ENCODE peak calls at places on chromosome 7, in four cellular contexts. N, R, V and E are unnamed samples.

GRCh38 chr7:50266893-50267386 is 37.6 kb upstream of the IKZF1 start:
- DNase-seq in V (peak; percentile 69), N (no peak), R (peak; percentile 89), E (peak; percentile 98)

GRCh38 chr7:105429746-105430612 is 41.3 kb upstream of the SRPK2 start:
- DNase-seq in N (peak; percentile 57), R (peak; percentile 49), V (peak; percentile 3), E (peak; percentile 72)

GRCh38 chr7:33904680-33905388 is 505 bp upstream of the BMPER start:
- DNase-seq in N (peak; percentile 74), R (no peak), V (no peak), E (no peak)

GRCh38 chr7:11185179-11185578 is 211.5 kb downstream of the PHF14 start:
- DNase-seq in N (peak; percentile 20), R (no peak), V (no peak), E (no peak)

GRCh38 chr7:73742753-73743641 is 4.4 kb upstream of the ABHD11 start:
- DNase-seq in V (no peak), R (no peak), N (no peak), E (no peak)

GRCh38 chr7:101691822-101692384 is 62.8 kb upstream of the MYL10 start:
- DNase-seq in V (no peak), R (no peak), N (no peak), E (no peak)

GRCh38 chr7:130971297-130971696 is 237.3 kb upstream of the KLF14 start:
- DNase-seq in V (no peak), N (no peak), R (peak; percentile 80), E (no peak)

GRCh38 chr7:6600093-6600492 is 10.3 kb downstream of the INTS15 start:
- DNase-seq in N (no peak), V (no peak), R (no peak), E (no peak)

GRCh38 chr7:82204694-82205093 is 238.9 kb downstream of the CACNA2D1 start:
- DNase-seq in V (no peak), R (no peak), N (peak; percentile 72), E (no peak)

GRCh38 chr7:106848851-106849442 is 16.1 kb upstream of the PIK3CG start:
- DNase-seq in V (no peak), N (peak; percentile 48), R (no peak), E (no peak)

GRCh38 chr7:39595102-39595620 is 28.2 kb upstream of the RALA start:
- DNase-seq in V (no peak), R (no peak), N (peak; percentile 72), E (no peak)

GRCh38 chr7:13872751-13873150 is 116.7 kb downstream of the ETV1 start:
- DNase-seq in R (no peak), N (no peak), V (no peak), E (no peak)

DNA sequence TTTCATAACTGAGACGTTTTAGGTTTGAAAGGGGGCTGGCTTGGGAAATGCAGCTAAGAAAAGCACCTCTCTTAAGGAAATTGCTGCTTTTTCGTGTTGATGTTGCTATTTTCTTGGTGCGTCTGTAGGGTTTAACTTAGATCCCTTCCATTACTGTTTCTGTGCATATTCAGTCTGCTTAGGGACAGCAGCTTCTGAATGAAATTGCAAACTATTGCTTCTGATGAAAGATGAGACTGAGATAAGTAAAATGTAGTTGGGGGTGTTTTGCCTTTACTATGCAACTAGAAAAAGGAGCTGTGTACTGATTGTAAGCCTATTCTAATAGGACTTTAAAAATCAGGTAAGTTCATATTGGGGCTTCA is 769 bp downstream of the HDAC9 start:
- DNase-seq in R (no peak), V (no peak), N (no peak), E (no peak)
- H3K4me3 ChIP-seq in R (no peak overlapping the region), V (no peak overlapping the region), N (peak overlapping the region; percentile 75), E (no peak overlapping the region)

DNA sequence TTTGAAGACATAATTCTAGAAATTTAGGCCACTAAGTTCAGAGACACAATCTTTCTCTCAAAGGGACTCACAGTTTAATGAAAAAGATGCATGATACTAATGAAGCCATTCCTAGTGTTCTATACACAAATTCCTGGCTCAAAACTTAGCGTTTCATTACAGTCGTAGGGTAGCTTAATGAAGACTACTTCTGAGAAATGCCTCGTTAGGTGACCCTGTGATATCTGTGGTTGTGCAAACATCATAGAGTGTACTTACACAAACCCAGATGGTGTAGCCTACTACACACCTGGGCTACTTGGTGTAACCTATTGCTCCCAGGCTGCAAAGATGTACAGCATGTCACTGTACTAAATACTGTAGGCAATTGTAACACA is 488 bp upstream of the CHCHD3 start:
- DNase-seq in N (no peak), V (no peak), R (no peak), E (no peak)
- H3K4me3 ChIP-seq in N (no peak overlapping the region), V (peak overlapping the region; percentile 89), R (no peak overlapping the region), E (peak overlapping the region; percentile 94)

DNA sequence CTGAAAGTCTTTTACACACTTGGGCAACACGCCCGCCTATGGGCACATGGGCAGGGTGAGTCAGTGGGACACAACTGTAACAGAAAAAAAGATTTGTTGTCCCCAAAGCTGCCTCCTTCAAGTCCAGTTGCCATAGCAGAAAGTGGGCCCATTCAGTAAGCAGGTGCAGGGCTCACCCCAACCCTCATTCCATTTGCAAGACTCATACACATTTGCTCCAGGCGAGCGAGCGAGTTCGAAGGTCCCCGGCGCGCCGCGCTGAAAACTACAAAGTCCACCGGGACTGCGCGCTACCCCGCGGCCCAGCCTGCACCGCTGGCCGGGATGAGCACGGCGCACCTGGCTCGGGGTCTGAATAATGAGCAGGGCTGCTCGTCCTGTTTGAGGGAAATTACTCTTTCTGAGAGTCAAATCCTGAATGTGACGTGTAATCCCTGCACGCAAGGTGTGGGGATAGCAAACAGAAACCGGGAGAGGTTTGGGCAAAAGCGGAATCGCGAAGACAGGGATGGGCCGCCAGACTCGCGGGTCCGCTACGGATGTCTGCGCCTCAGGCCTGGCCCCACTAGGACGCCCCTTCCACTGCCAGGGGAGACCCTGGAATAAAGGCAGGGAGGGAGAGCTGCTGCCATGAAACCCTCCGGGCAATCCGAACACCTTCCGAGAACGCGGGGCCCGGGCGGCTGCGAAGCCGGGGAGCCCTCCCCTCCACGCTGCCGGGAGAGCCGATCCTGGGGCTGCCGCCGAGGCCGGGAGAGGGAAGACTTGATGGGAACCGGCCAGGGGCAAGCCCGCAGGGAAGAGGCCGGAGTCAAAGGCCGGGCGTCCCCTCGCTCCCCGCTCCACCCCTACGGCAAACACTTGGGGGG is 982 bp downstream of the COBL start:
- DNase-seq in R (no peak), N (no peak), V (no peak), E (no peak)
- H3K4me3 ChIP-seq in R (no peak overlapping the region), N (peak overlapping the region; percentile 65), V (no peak overlapping the region), E (no peak overlapping the region)

GRCh38 chr7:2926120-2926897 is 82.2 kb upstream of the GNA12 start:
- DNase-seq in V (no peak), N (no peak), R (no peak), E (no peak)
- H3K4me3 ChIP-seq in V (no peak overlapping the region), N (no peak overlapping the region), R (no peak overlapping the region), E (no peak overlapping the region)

DNA sequence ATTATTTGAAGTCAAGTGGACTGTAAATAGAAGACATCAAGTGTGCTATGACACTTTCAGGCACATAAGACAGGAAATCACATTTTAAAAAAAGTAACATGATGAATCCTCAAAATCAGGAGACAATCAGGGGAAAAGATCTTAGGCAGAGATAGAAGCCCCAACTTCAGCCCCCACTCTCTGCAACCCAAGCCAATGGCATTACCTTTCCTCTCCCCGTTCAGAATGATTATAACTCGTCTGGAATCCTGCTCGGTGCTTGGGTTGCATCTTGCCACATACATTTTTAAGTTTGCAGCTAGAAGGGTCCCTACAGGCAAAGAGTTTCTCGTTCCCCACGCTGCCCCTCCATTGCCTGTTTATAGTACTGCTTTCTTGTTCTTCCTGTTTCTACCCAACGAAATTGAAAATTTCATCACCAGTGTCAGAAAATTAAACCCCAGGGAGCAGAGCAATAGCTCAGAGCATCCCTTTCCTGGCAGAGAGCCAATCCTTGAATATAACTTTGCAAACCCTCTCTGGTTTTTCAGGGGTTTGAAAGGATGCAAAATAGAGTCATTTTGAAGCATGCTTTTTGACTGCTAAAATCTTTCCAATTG is 260.5 kb upstream of the AOAH start:
- DNase-seq in R (no peak), V (no peak), N (no peak), E (no peak)
- H3K4me3 ChIP-seq in R (no peak overlapping the region), V (no peak overlapping the region), N (no peak overlapping the region), E (no peak overlapping the region)

GRCh38 chr7:150515752-150516151 is 1.1 kb downstream of the GIMAP7 start:
- DNase-seq in V (no peak), R (no peak), N (no peak), E (no peak)
- H3K4me3 ChIP-seq in V (peak overlapping the region; percentile 92), R (peak overlapping the region; percentile 92), N (no peak overlapping the region), E (peak overlapping the region; percentile 73)

DNA sequence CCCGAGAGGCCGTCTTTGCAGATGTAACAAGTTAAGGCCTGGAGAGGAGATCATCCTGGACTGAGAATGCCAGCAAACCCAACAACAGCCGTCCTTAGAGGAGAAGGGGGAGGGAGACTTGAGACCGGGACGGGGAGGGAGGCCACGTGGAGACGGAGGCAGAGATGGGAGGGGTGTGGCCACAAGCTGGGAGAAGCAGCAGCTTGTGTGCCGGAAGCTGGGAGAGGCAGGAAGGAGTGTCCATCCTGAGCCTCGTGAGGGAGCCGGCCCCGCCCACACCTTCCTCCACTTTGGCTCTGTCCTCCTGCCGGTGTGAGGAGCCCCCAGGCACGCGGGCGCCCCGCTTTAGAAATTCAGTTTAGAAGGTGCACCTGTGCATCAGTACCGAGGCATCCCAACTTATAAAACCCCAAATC is 95.7 kb downstream of the DNAJB6 start:
- DNase-seq in N (peak; percentile 84), V (no peak), R (no peak), E (peak; percentile 41)
- H3K4me3 ChIP-seq in N (no peak overlapping the region), V (no peak overlapping the region), R (no peak overlapping the region), E (peak overlapping the region; percentile 28)

DNA sequence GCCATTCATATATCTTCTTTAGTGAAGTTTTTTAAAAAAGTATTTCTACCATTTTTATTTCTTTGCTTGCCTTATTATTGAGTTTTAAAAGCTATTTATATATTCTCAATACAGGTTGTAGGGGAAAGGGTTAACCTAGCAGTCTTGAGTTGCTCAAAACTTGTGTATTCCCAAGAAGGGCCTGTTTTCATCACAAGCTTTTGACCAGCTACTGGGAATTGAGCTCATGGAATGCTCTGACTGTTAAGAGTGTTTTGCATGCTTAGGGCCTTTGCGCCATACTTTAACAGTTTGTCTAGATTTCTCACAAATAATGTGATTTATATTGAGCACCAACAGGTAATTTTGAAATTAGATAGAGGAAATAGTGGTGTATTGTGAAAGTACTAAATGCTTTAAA is 72.0 kb upstream of the CALCR start:
- DNase-seq in N (no peak), R (no peak), V (no peak), E (no peak)
- H3K4me3 ChIP-seq in N (no peak overlapping the region), R (no peak overlapping the region), V (no peak overlapping the region), E (no peak overlapping the region)

GRCh38 chr7:113918946-113919345 is at the start of gene PPP1R3A:
- DNase-seq in N (no peak), V (no peak), R (no peak), E (peak; percentile 2)

GRCh38 chr7:113915991-113916390 is 2.8 kb downstream of the PPP1R3A start:
- DNase-seq in N (no peak), R (no peak), V (no peak), E (no peak)

GRCh38 chr7:113922049-113922448 is 3.2 kb upstream of the PPP1R3A start:
- DNase-seq in V (no peak), R (no peak), N (no peak), E (no peak)

GRCh38 chr7:113917840-113918239 is 969 bp downstream of the PPP1R3A start:
- DNase-seq in R (no peak), N (no peak), V (no peak), E (no peak)

GRCh38 chr7:113921363-113921762 is 2.6 kb upstream of the PPP1R3A start:
- DNase-seq in R (no peak), N (no peak), V (no peak), E (no peak)
- H3K4me3 ChIP-seq in R (no peak overlapping the region), N (no peak overlapping the region), V (no peak overlapping the region), E (no peak overlapping the region)